ENCODE peak calls at places on chromosomes 1 and 21, in four cellular contexts. I is ELF-1; V is EL; H is stimulated activated CD8-positive, alpha-beta memory T cell treated with anti-CD3 and anti-CD28 coated beads, Interleukin-4, amount 100 ng/mL, for 4 hours. C is an unnamed sample.

GRCh38 chr1:101337968-101338367 is 101.1 kb downstream of the S1PR1 start:
- DNase-seq in V (no peak), H (no peak), I (no peak), C (no peak)

GRCh38 chr1:206021796-206022365 is 1.8 kb downstream of the CTSE start:
- DNase-seq in H (no peak), V (peak; percentile 72), I (no peak), C (no peak)

GRCh38 chr1:13818926-13819325 is 118.9 kb downstream of the PRDM2 start:
- DNase-seq in V (no peak), I (no peak), H (no peak), C (no peak)

GRCh38 chr21:31346256-31346821 is 2.3 kb upstream of the TIAM1 start:
- DNase-seq in H (no peak), V (no peak), I (no peak), C (no peak)

GRCh38 chr1:242425232-242425631 is 99.3 kb downstream of the PLD5 start:
- DNase-seq in H (no peak), I (no peak), V (peak; percentile 4), C (no peak)

GRCh38 chr1:91572044-91572443 is 71.4 kb downstream of the CDC7 start:
- DNase-seq in V (no peak), H (no peak), I (no peak), C (no peak)

GRCh38 chr1:53508991-53509663 is 49.9 kb downstream of the DMRTB1 start:
- DNase-seq in H (no peak), V (peak; percentile 31), I (no peak), C (no peak)

GRCh38 chr1:247614625-247615024 is 9.2 kb downstream of the OR2G3 start:
- DNase-seq in H (no peak), I (no peak), V (no peak), C (no peak)

C was measured in activated T-helper 2 cell treated with anti-CD3 and anti-CD28 coated beads, Interferon-gamma antibody, Interleukin-2, Interleukin-4, amounts not matched to agents 10 μg/mL and 5 μg/mL and 100 μg/mL, durations not matched to agents 14 hours and 24 hours and 36 hours.